ENCODE peak calls at places on chromosomes 16 and 17, in ten cellular contexts. D is kidney tubule cell; X is stimulated activated CD4-positive, alpha-beta T cell treated with anti-CD3 and anti-CD28 coated beads, Interleukin-1b, Interleukin-23, amount 100 ng/mL, for 24 hours; I is omental fat pad; J is H7; S is HT1080; Q is activated T-cell treated with anti-CD3 and anti-CD28 coated beads, Interleukin-2, amount 50 U/mL, for 72 hours; A is IMR-90; Y is mesendoderm; N is heart left ventricle. P is an unnamed sample.

GRCh38 chr16:30091474-30092372 is at the start of gene TBX6:
- DNase-seq in D (peak; percentile 91), X (peak; percentile 77), I (peak; percentile 77), J (peak; percentile 98), S (peak; percentile 90), Q (peak; percentile 96), A (peak; percentile 81), Y (peak; percentile 96), N (peak; percentile 94), P (peak; percentile 94)

GRCh38 chr17:59893617-59894100 is 738 bp downstream of the RPS6KB1 start:
- DNase-seq in D (peak; percentile 24), X (no peak), I (no peak), J (peak; percentile 62), S (peak; percentile 20), Q (no peak), A (peak; percentile 8), Y (peak; percentile 55), N (no peak), P (no peak)

GRCh38 chr17:82108038-82108998 is 10.3 kb upstream of the FASN start:
- DNase-seq in D (no peak), X (no peak), I (no peak), J (peak; percentile 58), S (no peak), Q (no peak), A (peak; percentile 5), Y (no peak), N (no peak), P (peak; percentile 39)

GRCh38 chr17:73292031-73292531 is 19.7 kb downstream of the CDC42EP4 start:
- DNase-seq in D (peak; percentile 97), X (no peak), I (no peak), J (no peak), S (peak; percentile 91), Q (no peak), A (peak; percentile 83), Y (no peak), N (peak; percentile 78), P (peak; percentile 25)

GRCh38 chr17:80470603-80471002 is 5.8 kb downstream of the NPTX1 start:
- DNase-seq in D (no peak), X (no peak), I (no peak), J (no peak), S (no peak), Q (no peak), A (no peak), Y (no peak), N (no peak), P (no peak)

GRCh38 chr16:26175944-26176343 is 484.2 kb downstream of the HS3ST4 start:
- DNase-seq in D (no peak), X (no peak), I (no peak), J (no peak), S (no peak), Q (no peak), A (no peak), Y (no peak), N (no peak), P (no peak)

GRCh38 chr16:28081391-28081790 is 17.9 kb upstream of the GSG1L start:
- DNase-seq in D (no peak), X (no peak), I (no peak), J (no peak), S (no peak), Q (no peak), A (no peak), Y (no peak), N (no peak), P (no peak)

GRCh38 chr17:1107777-1108559 is 71.8 kb downstream of the ABR start:
- DNase-seq in D (peak; percentile 26), X (no peak), I (no peak), J (no peak), S (peak; percentile 32), Q (no peak), A (no peak), Y (no peak), N (peak; percentile 62), P (peak; percentile 66)

GRCh38 chr17:57832711-57833596 is 16.9 kb downstream of the MRPS23 start:
- DNase-seq in D (peak; percentile 72), X (peak; percentile 49), I (peak; percentile 53), J (peak; percentile 71), S (no peak), Q (peak; percentile 72), A (peak; percentile 76), Y (peak; percentile 86), N (peak; percentile 71), P (peak; percentile 80)

GRCh38 chr17:4956493-4957061 is 5.7 kb downstream of the ENO3 start:
- DNase-seq in D (no peak), X (no peak), I (no peak), J (peak; percentile 77), S (no peak), Q (no peak), A (no peak), Y (peak; percentile 58), N (no peak), P (peak; percentile 86)

GRCh38 chr17:34675143-34675542 is 95.8 kb downstream of the TMEM132E start:
- DNase-seq in D (no peak), X (no peak), I (no peak), J (no peak), S (no peak), Q (no peak), A (no peak), Y (no peak), N (no peak), P (peak; percentile 19)

GRCh38 chr17:38917259-38917658 is 8.2 kb upstream of the LASP1NB start:
- DNase-seq in D (no peak), X (no peak), I (no peak), J (peak; percentile 49), S (no peak), Q (no peak), A (no peak), Y (no peak), N (no peak), P (no peak)

GRCh38 chr16:28572659-28573510 is 19.2 kb downstream of the SGF29 start:
- DNase-seq in D (no peak), X (no peak), I (no peak), J (peak; percentile 67), S (no peak), Q (no peak), A (peak; percentile 14), Y (peak; percentile 69), N (peak; percentile 62), P (no peak)

GRCh38 chr17:1484586-1485310 is 7.7 kb downstream of the MYO1C start:
- DNase-seq in D (peak; percentile 85), X (no peak), I (no peak), J (peak; percentile 89), S (no peak), Q (peak; percentile 29), A (no peak), Y (peak; percentile 91), N (peak; percentile 72), P (peak; percentile 88)

GRCh38 chr17:50257574-50258224 is 16.6 kb upstream of the TMEM92 start:
- DNase-seq in D (no peak), X (no peak), I (no peak), J (peak; percentile 73), S (no peak), Q (no peak), A (no peak), Y (no peak), N (no peak), P (peak; percentile 31)

GRCh38 chr17:77795685-77796084 is 162.8 kb upstream of the TNRC6C start:
- DNase-seq in D (no peak), X (no peak), I (no peak), J (no peak), S (no peak), Q (no peak), A (no peak), Y (no peak), N (no peak), P (no peak)

GRCh38 chr16:85415196-85415988 is 197.7 kb upstream of the GSE1 start:
- DNase-seq in D (no peak), X (no peak), I (no peak), J (no peak), S (no peak), Q (no peak), A (no peak), Y (no peak), N (no peak), P (no peak)